ENCODE peak calls at places on chromosomes 12 and 14, in ten cellular contexts. L, Y, V, W, N, H, G, S, M and Q are unnamed samples.

GRCh38 chr12:45130881-45131281 is 80.0 kb upstream of the DBX2 start:
- DNase-seq in S (peak), V (peak), G (peak), W (peak), M (peak), N (peak), L (peak), Y (peak), H (peak), Q (peak)

GRCh38 chr14:105069887-105070759 is 4.9 kb upstream of the GPR132 start:
- DNase-seq in W (no peak), M (no peak), G (peak), N (no peak), L (peak), V (no peak), Y (peak), S (no peak), H (peak), Q (peak)

GRCh38 chr12:132284618-132285310 is 44.6 kb downstream of the GALNT9 start:
- DNase-seq in W (no peak), Y (no peak), M (no peak), N (no peak), V (no peak), H (no peak), L (no peak), S (peak), G (peak), Q (no peak)

GRCh38 chr14:55130194-55130550 is 1.1 kb downstream of the LGALS3 start:
- DNase-seq in M (no peak), Y (no peak), H (no peak), L (peak), S (peak), W (no peak), V (no peak), G (peak), N (no peak), Q (no peak)

GRCh38 chr12:89098390-89099102 is 253.8 kb downstream of the DUSP6 start:
- DNase-seq in V (no peak), N (no peak), W (peak), M (no peak), H (no peak), G (peak), Y (no peak), L (no peak), S (peak), Q (peak)

GRCh38 chr12:50218386-50218785 is 51.2 kb upstream of the CERS5 start:
- DNase-seq in S (no peak), L (peak), W (no peak), N (no peak), G (peak), V (no peak), M (no peak), H (no peak), Y (no peak), Q (no peak)

GRCh38 chr14:91889477-91890211 is 22.3 kb upstream of the TC2N start:
- DNase-seq in L (no peak), G (no peak), H (no peak), V (no peak), W (no peak), S (no peak), N (no peak), M (no peak), Y (no peak), Q (peak)

GRCh38 chr14:59067135-59067894 is 121.2 kb upstream of the DAAM1 start:
- DNase-seq in V (no peak), H (no peak), Y (no peak), S (no peak), N (no peak), G (no peak), M (no peak), L (peak), W (no peak), Q (peak)

GRCh38 chr12:79451988-79452387 is 238.8 kb downstream of the PAWR start:
- DNase-seq in L (peak), W (no peak), M (peak), H (no peak), N (no peak), V (no peak), Y (no peak), S (peak), G (peak), Q (peak)

GRCh38 chr12:46998811-46999368 is 80.5 kb upstream of the PCED1B start:
- DNase-seq in Y (no peak), H (no peak), V (no peak), L (peak), W (no peak), M (peak), S (peak), N (no peak), G (peak), Q (no peak)

GRCh38 chr12:452667-453210 is 7.0 kb upstream of the B4GALNT3 start:
- DNase-seq in V (peak), Y (peak), M (no peak), L (no peak), W (no peak), G (no peak), S (no peak), H (no peak), N (peak), Q (no peak)

GRCh38 chr12:25725874-25726273 is 172.8 kb upstream of the LMNTD1 start:
- DNase-seq in W (no peak), M (peak), N (no peak), S (no peak), V (no peak), H (no peak), Y (no peak), L (peak), G (no peak), Q (no peak)